ENCODE peak calls at places on chromosomes 5 and 9, in six cellular contexts. M is stomach, L is EL, J is bronchial epithelial cell, Y is A673, B is mammary epithelial cell. W is an unnamed sample.

GRCh38 chr5:176882566-176882900 is 16.6 kb downstream of the HK3 start:
- DNase-seq in M (no peak), L (no peak), J (no peak), Y (no peak), B (no peak), W (no peak)

GRCh38 chr5:112594060-112594850 is 143.4 kb upstream of the APC start:
- DNase-seq in M (no peak), L (no peak), J (peak), Y (peak), B (peak), W (no peak)

GRCh38 chr5:30502277-30502676 is 691.2 kb upstream of the CDH6 start:
- DNase-seq in M (no peak), L (no peak), J (peak), Y (no peak), B (peak), W (no peak)

GRCh38 chr5:72364961-72365360 is 44.8 kb downstream of the PTCD2 start:
- DNase-seq in M (no peak), L (no peak), J (no peak), Y (no peak), B (no peak), W (no peak)

GRCh38 chr5:8013951-8014844 is 145.2 kb downstream of the MTRR start:
- DNase-seq in M (no peak), L (no peak), J (no peak), Y (peak), B (no peak), W (no peak)

GRCh38 chr9:81002242-81002641 is 687.1 kb downstream of the TLE1 start:
- DNase-seq in M (no peak), L (no peak), J (peak), Y (no peak), B (peak), W (no peak)

GRCh38 chr5:14801792-14802191 is 69.8 kb downstream of the ANKH start:
- DNase-seq in M (no peak), L (no peak), J (no peak), Y (no peak), B (no peak), W (no peak)

GRCh38 chr5:172180936-172181335 is 7.1 kb downstream of the STK10 start:
- DNase-seq in M (no peak), L (no peak), J (no peak), Y (no peak), B (no peak), W (no peak)

GRCh38 chr9:42396318-42396717 is 212.9 kb downstream of the SPATA31A6 start:
- DNase-seq in M (no peak), L (no peak), J (no peak), Y (no peak), B (no peak), W (no peak)

GRCh38 chr5:142063878-142064331 is 44.7 kb upstream of the NDFIP1 start:
- DNase-seq in M (peak), L (peak), J (no peak), Y (peak), B (peak), W (peak)

GRCh38 chr9:92754091-92754740 is 10.4 kb downstream of the BICD2 start:
- DNase-seq in M (no peak), L (no peak), J (no peak), Y (no peak), B (no peak), W (no peak)

GRCh38 chr5:170361600-170361999 is 27.6 kb downstream of the KCNMB1 start:
- DNase-seq in M (no peak), L (no peak), J (no peak), Y (no peak), B (no peak), W (no peak)

GRCh38 chr9:81588148-81588874 is 101.0 kb downstream of the TLE1 start:
- DNase-seq in M (peak), L (no peak), J (peak), Y (no peak), B (no peak), W (no peak)

GRCh38 chr9:78707481-78707977 is 410.6 kb downstream of the PSAT1 start:
- DNase-seq in M (no peak), L (peak), J (no peak), Y (no peak), B (peak), W (no peak)

GRCh38 chr9:136403538-136403914 is 3.6 kb upstream of the SNAPC4 start:
- DNase-seq in M (no peak), L (no peak), J (no peak), Y (no peak), B (no peak), W (no peak)

GRCh38 chr5:176887252-176887849 is 11.8 kb downstream of the HK3 start:
- DNase-seq in M (no peak), L (no peak), J (no peak), Y (no peak), B (no peak), W (peak)

GRCh38 chr5:134526483-134527155 is 1.1 kb downstream of the JADE2 start:
- DNase-seq in M (peak), L (peak), J (no peak), Y (no peak), B (no peak), W (peak)

GRCh38 chr5:173703466-173703865 is 87.0 kb upstream of the BOD1 start:
- DNase-seq in M (no peak), L (no peak), J (no peak), Y (no peak), B (no peak), W (no peak)

GRCh38 chr9:70553718-70554673 is 139.5 kb upstream of the KLF9 start:
- DNase-seq in M (no peak), L (peak), J (peak), Y (peak), B (peak), W (no peak)

GRCh38 chr9:109745335-109746283 is 34.4 kb upstream of the PALM2AKAP2 start:
- DNase-seq in M (no peak), L (no peak), J (peak), Y (peak), B (peak), W (peak)

GRCh38 chr9:33166263-33167083 is 663 bp downstream of the B4GALT1 start:
- DNase-seq in M (peak), L (peak), J (no peak), Y (peak), B (no peak), W (peak)

GRCh38 chr9:136054798-136055714 is 40.0 kb downstream of the NACC2 start:
- DNase-seq in M (no peak), L (no peak), J (no peak), Y (no peak), B (no peak), W (no peak)

GRCh38 chr5:134083517-134083916 is 31.0 kb upstream of the TCF7 start:
- DNase-seq in M (no peak), L (peak), J (no peak), Y (no peak), B (no peak), W (no peak)

GRCh38 chr5:36357391-36357790 is 55.7 kb upstream of the RANBP3L start:
- DNase-seq in M (no peak), L (peak), J (no peak), Y (no peak), B (no peak), W (no peak)

GRCh38 chr5:159581502-159582249 is 251.4 kb upstream of the IL12B start:
- DNase-seq in M (no peak), L (peak), J (peak), Y (no peak), B (peak), W (no peak)

GRCh38 chr5:151382576-151382975 is 35.2 kb upstream of the SLC36A2 start:
- DNase-seq in M (no peak), L (no peak), J (peak), Y (no peak), B (no peak), W (no peak)

GRCh38 chr9:95821999-95822398 is 53.5 kb upstream of the ERCC6L2 start:
- DNase-seq in M (no peak), L (no peak), J (no peak), Y (no peak), B (no peak), W (no peak)

GRCh38 chr5:132372122-132372521 is 2.6 kb downstream of the SLC22A5 start:
- DNase-seq in M (no peak), L (no peak), J (no peak), Y (no peak), B (no peak), W (no peak)

GRCh38 chr9:135221576-135221950 is 134.1 kb downstream of the OLFM1 start:
- DNase-seq in M (no peak), L (no peak), J (no peak), Y (no peak), B (no peak), W (no peak)

GRCh38 chr5:151622367-151623097 is 31.4 kb upstream of the FAT2 start:
- DNase-seq in M (no peak), L (no peak), J (peak), Y (no peak), B (peak), W (no peak)

GRCh38 chr5:79845448-79846197 is 145.4 kb downstream of the MTX3 start:
- DNase-seq in M (no peak), L (peak), J (peak), Y (no peak), B (peak), W (no peak)

GRCh38 chr5:7169240-7169878 is 226.6 kb upstream of the ADCY2 start:
- DNase-seq in M (no peak), L (no peak), J (peak), Y (no peak), B (no peak), W (no peak)

GRCh38 chr9:6616976-6617375 is 28.6 kb downstream of the GLDC start:
- DNase-seq in M (no peak), L (no peak), J (no peak), Y (no peak), B (no peak), W (no peak)